ENCODE peak calls at places on chromosomes 11 and 22, in nine cellular contexts. C is AG04449, H is body of pancreas, Z is fibroblast of the aortic adventitia, R is dorsolateral prefrontal cortex, F is uterus, B is lung, K is fibroblast of lung, Q is astrocyte of the cerebellum. V is an unnamed sample.

GRCh38 chr11:121035169-121035755 is 11.4 kb downstream of the TBCEL start:
- DNase-seq in R (no peak), F (no peak), B (no peak), H (no peak), K (no peak), Q (no peak), Z (no peak), C (no peak), V (no peak)

GRCh38 chr22:48118654-48119053 is 1356.2 kb downstream of the TBC1D22A start:
- DNase-seq in Z (no peak), C (no peak), Q (no peak), K (no peak), H (no peak), R (no peak), B (no peak), F (no peak), V (no peak)

GRCh38 chr22:49015993-49016908 is 811.4 kb downstream of the BRD1 start:
- DNase-seq in Z (no peak), Q (no peak), H (no peak), F (no peak), K (no peak), R (peak), C (no peak), B (no peak), V (no peak)

GRCh38 chr11:37571248-37571647 is 973.2 kb upstream of the RAG2 start:
- DNase-seq in B (no peak), C (no peak), H (no peak), K (peak), F (no peak), Z (no peak), Q (no peak), R (no peak), V (no peak)

GRCh38 chr22:35839811-35840739 is 122.4 kb downstream of the APOL5 start:
- DNase-seq in Q (peak), F (peak), K (peak), Z (peak), B (peak), H (peak), C (peak), R (peak), V (peak)

GRCh38 chr22:45877651-45878050 is 99.3 kb downstream of the WNT7B start:
- DNase-seq in C (no peak), F (peak), Q (no peak), B (no peak), H (no peak), R (peak), Z (no peak), K (no peak), V (no peak)

GRCh38 chr11:73271936-73272679 is at the start of gene P2RY6:
- DNase-seq in H (no peak), Q (no peak), Z (peak), C (peak), F (no peak), B (no peak), K (peak), R (peak), V (peak)

GRCh38 chr11:7691759-7692334 is 14.4 kb downstream of the OVCH2 start:
- DNase-seq in K (peak), H (no peak), C (no peak), F (no peak), R (no peak), Z (peak), Q (no peak), B (no peak), V (peak)

GRCh38 chr11:89321401-89321800 is 143.7 kb downstream of the TYR start:
- DNase-seq in H (no peak), B (no peak), K (no peak), R (no peak), Z (no peak), Q (no peak), C (no peak), F (no peak), V (no peak)

GRCh38 chr22:38628444-38628843 is 27.7 kb downstream of the FAM227A start:
- DNase-seq in R (no peak), F (no peak), Z (no peak), K (no peak), Q (no peak), B (no peak), H (no peak), C (no peak), V (no peak)

GRCh38 chr11:86978756-86979608 is 23.8 kb upstream of the FZD4 start:
- DNase-seq in R (no peak), C (no peak), F (no peak), H (no peak), K (no peak), B (no peak), Q (peak), Z (peak), V (peak)

GRCh38 chr22:39148024-39148726 is 4.3 kb downstream of the CBX7 start:
- DNase-seq in H (no peak), Z (no peak), K (no peak), Q (no peak), B (no peak), C (no peak), R (no peak), F (no peak), V (no peak)

GRCh38 chr11:92601048-92601447 is 368.4 kb upstream of the MTNR1B start:
- DNase-seq in C (no peak), H (no peak), K (no peak), B (no peak), R (no peak), Z (no peak), F (no peak), Q (no peak), V (no peak)

GRCh38 chr11:132220464-132220863 is 850.0 kb downstream of the NTM start:
- DNase-seq in Z (peak), K (peak), Q (peak), C (peak), H (no peak), B (no peak), R (no peak), F (no peak), V (peak)

GRCh38 chr22:30392661-30393321 is 4.0 kb upstream of the SEC14L2 start:
- DNase-seq in R (no peak), Q (no peak), F (no peak), B (no peak), K (no peak), C (no peak), Z (no peak), H (no peak), V (no peak)

GRCh38 chr11:14578551-14578956 is 58.4 kb upstream of the PSMA1 start:
- DNase-seq in K (peak), R (no peak), H (no peak), Z (peak), Q (no peak), C (no peak), B (peak), F (no peak), V (peak)

GRCh38 chr11:22690245-22690644 is 23.8 kb downstream of the GAS2 start:
- DNase-seq in B (no peak), C (no peak), Z (no peak), K (no peak), R (no peak), F (no peak), Q (no peak), H (no peak), V (no peak)

GRCh38 chr22:23689414-23689813 is 1.4 kb upstream of the RGL4 start:
- DNase-seq in B (no peak), C (no peak), H (no peak), Z (no peak), F (no peak), Q (no peak), R (no peak), K (no peak), V (no peak)

GRCh38 chr22:31945478-31945815 is 1.1 kb downstream of the YWHAH start:
- DNase-seq in B (no peak), Z (no peak), H (peak), K (no peak), R (no peak), F (no peak), C (no peak), Q (no peak), V (no peak)

GRCh38 chr22:28442951-28443876 is 236.4 kb downstream of the TTC28 start:
- DNase-seq in C (no peak), K (peak), B (peak), Q (peak), Z (peak), R (peak), H (peak), F (peak), V (peak)

GRCh38 chr22:30605449-30606110 is 1.4 kb upstream of the TCN2 start:
- DNase-seq in Z (peak), B (peak), K (peak), H (peak), F (peak), R (peak), Q (no peak), C (no peak), V (peak)

GRCh38 chr11:83508804-83509203 is 222.6 kb upstream of the CCDC90B start:
- DNase-seq in F (no peak), R (no peak), Q (no peak), B (no peak), K (no peak), H (no peak), Z (no peak), C (no peak), V (no peak)

GRCh38 chr22:50008151-50009040 is 4.2 kb downstream of the IL17REL start:
- DNase-seq in F (no peak), Q (no peak), R (no peak), H (no peak), K (no peak), Z (no peak), C (no peak), B (no peak), V (no peak)

GRCh38 chr11:129192150-129192549 is at the start of gene ARHGAP32:
- DNase-seq in K (no peak), Q (no peak), B (no peak), H (no peak), R (no peak), F (no peak), Z (no peak), C (no peak), V (no peak)

GRCh38 chr11:129191649-129192048 is 476 bp downstream of the ARHGAP32 start:
- DNase-seq in B (no peak), R (no peak), Z (no peak), K (no peak), H (no peak), F (no peak), Q (no peak), C (no peak), V (no peak)

GRCh38 chr11:129190087-129190486 is 2.0 kb downstream of the ARHGAP32 start:
- DNase-seq in Z (no peak), K (no peak), B (no peak), C (no peak), F (no peak), R (no peak), H (no peak), Q (no peak), V (peak)

DNA sequence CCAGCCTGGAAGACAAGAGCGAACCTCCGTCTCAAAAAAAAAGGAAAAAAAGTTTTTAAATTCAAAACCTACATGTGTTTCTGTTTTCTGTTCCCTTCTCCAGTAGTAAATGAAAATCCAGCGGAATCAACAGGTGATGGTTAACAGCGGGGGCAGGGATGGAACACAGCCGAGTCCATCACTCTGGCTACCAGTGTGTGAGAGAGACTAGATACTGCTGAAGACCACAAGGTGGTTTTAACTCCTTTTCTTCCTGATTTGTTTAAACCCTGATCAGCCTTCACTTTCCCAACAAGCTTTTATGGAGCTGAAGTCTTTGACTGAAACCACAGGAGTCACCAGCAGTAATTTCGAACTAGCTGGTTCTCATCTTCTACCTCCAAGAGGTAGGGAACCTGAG is 3.6 kb upstream of the ARHGAP32 start:
- DNase-seq in R (no peak), C (no peak), K (no peak), H (no peak), F (no peak), B (no peak), Q (no peak), Z (no peak), V (no peak)
- TF ChIP-seq CTCF in R (no peak), C (no peak), K (no peak), H (no peak), F (no peak), B (no peak), Q (no peak), Z (no peak), V (no peak)

GRCh38 chr11:109071712-109072524 is 350.1 kb upstream of the C11orf87 start:
- DNase-seq in C (no peak), B (no peak), R (no peak), Z (peak), H (peak), F (peak), K (peak), Q (peak), V (peak)
- TF ChIP-seq CTCF in C (no peak), B (no peak), R (no peak), Z (no peak), H (no peak), F (no peak), K (no peak), Q (no peak), V (no peak)

GRCh38 chr11:123562166-123562565 is 92.3 kb downstream of the SCN3B start:
- DNase-seq in K (no peak), Z (no peak), R (no peak), Q (no peak), F (no peak), H (peak), C (no peak), B (no peak), V (no peak)

GRCh38 chr11:123561046-123561781 is 93.2 kb downstream of the SCN3B start:
- DNase-seq in Q (no peak), B (no peak), H (peak), C (no peak), R (peak), Z (peak), K (peak), F (peak), V (peak)

GRCh38 chr11:123564225-123564624 is 90.2 kb downstream of the SCN3B start:
- DNase-seq in Z (no peak), R (no peak), C (no peak), F (no peak), K (no peak), B (no peak), H (no peak), Q (no peak), V (no peak)

GRCh38 chr11:123560001-123560400 is 94.4 kb downstream of the SCN3B start:
- DNase-seq in Q (no peak), B (no peak), R (peak), C (peak), H (peak), Z (peak), K (peak), F (peak), V (peak)

DNA sequence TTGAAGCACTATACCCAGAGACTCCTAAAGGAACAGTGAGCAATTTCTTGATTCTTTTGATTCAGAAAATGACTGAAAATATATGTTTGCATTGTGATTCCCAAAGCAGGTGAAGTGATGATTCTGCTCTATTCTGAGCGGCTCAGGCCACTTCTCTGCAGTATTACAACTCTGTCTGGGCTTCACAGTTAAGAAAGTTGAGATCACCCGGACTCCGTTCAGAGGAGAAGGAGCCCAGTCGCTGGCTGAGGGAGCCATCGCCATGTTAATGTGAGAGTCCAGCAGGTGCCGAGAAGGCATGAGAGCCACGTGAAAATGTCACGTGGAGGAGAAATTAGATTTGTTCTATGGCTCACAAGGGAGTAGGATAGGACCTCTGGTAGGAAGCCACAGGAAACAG is 91.6 kb downstream of the SCN3B start:
- DNase-seq in Q (no peak), H (no peak), K (no peak), R (no peak), B (no peak), F (no peak), Z (no peak), C (no peak), V (no peak)
- TF ChIP-seq CTCF in Q (no peak), H (no peak), K (no peak), R (no peak), B (no peak), F (no peak), Z (no peak), C (no peak), V (no peak)

DNA sequence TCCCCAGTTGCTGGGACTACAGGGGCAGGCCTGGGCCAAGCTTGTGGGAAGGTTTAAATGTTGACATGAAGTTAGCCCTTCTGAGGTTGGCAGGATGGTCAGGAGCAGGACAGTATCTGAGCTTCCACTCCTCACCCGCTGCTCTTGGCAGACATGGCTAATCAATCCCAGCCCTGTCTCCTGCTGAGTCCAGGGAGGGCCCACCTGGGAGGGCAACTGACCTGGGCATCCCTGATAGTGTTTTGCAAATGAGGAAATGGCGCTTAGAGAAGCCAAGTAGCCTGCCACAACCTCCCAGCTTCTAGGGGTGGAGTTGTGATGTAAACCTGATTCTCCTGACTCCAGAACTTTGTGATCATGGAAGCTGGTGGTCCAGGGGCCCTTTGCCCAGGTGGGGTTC is 16.7 kb downstream of the FLRT1 start:
- DNase-seq in R (no peak), Z (no peak), H (no peak), F (no peak), B (no peak), Q (no peak), C (no peak), K (no peak), V (no peak)
- TF ChIP-seq CTCF in R (no peak), Z (no peak), H (no peak), F (no peak), B (no peak), Q (no peak), C (no peak), K (no peak), V (no peak)

GRCh38 chr11:94876645-94877445 is 96.5 kb downstream of the CWC15 start:
- DNase-seq in R (peak), Q (peak), B (peak), F (peak), Z (peak), H (peak), C (peak), K (peak), V (peak)
- TF ChIP-seq CTCF in R (no peak), Q (peak), B (no peak), F (peak), Z (peak), H (no peak), C (peak), K (peak), V (peak)

GRCh38 chr11:69796063-69796462 is 20.9 kb upstream of the FGF4 start:
- DNase-seq in Z (no peak), Q (no peak), F (no peak), H (no peak), C (no peak), K (no peak), R (no peak), B (no peak), V (no peak)

GRCh38 chr11:69797737-69798528 is 21.3 kb downstream of the FGF3 start:
- DNase-seq in C (no peak), K (no peak), R (no peak), H (no peak), F (no peak), Q (no peak), B (no peak), Z (no peak), V (no peak)

GRCh38 chr11:69799582-69799981 is 19.6 kb downstream of the FGF3 start:
- DNase-seq in Q (no peak), H (no peak), K (peak), F (no peak), Z (peak), R (no peak), C (no peak), B (no peak), V (peak)

GRCh38 chr11:69799097-69799496 is 20.1 kb downstream of the FGF3 start:
- DNase-seq in Z (no peak), R (no peak), H (no peak), Q (no peak), F (no peak), C (no peak), B (no peak), K (no peak), V (no peak)

GRCh38 chr11:69797156-69797555 is 22.0 kb upstream of the FGF4 start:
- DNase-seq in B (no peak), H (no peak), C (no peak), R (no peak), F (no peak), Q (no peak), Z (no peak), K (no peak), V (no peak)
- TF ChIP-seq CTCF in B (no peak), H (no peak), C (no peak), R (no peak), F (no peak), Q (no peak), Z (no peak), K (no peak), V (peak)

DNA sequence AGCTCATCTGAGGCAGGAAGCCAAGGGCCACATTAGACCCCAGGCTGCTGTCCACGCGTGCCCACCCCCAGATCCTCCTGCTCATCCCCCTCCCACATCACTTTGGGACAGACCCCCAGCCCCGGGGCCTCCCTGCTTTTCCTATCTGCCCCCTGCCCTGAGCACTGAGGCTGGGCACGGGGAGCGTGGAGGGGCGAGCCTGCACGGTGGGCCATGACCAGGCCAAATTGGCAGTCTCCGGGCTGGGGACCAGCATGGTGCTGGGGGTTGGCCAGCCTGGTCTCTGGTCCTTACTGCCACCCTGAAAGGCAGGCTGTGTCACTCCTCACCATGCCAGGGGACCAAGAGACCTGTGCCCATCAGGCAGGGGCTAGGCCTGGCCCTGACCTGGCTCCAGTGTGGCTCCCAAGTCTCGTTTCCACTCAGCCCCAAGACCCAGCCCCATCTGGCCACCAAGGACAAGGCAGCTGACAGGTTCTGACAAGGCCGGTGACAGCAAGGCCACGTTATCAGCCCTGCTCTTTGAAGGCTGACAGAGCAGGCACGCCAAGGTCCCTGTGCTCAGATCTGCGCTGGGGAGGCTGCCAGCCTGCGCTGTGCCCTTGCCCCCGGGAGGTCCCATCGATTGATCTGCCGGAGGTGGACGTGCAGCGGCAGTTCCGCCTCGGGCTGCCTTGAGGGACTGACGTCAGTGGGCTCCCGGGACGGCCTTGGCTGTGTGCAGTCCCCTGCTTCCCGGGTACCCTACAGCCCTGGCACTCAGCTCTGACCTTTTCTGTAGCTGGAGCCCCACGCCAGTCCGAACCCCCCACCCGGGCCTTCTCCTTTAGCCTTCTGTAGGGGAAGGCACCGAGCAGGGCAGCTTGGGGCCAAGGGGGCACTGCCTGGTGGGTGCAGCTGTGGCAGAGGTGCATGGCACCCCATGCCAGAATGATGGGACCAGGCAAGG is 3.6 kb downstream of the TNNI2 start:
- DNase-seq in B (no peak), C (no peak), Z (no peak), Q (no peak), K (no peak), F (no peak), R (no peak), H (peak), V (no peak)
- TF ChIP-seq CTCF in B (no peak), C (no peak), Z (no peak), Q (no peak), K (no peak), F (no peak), R (no peak), H (no peak), V (no peak)

DNA sequence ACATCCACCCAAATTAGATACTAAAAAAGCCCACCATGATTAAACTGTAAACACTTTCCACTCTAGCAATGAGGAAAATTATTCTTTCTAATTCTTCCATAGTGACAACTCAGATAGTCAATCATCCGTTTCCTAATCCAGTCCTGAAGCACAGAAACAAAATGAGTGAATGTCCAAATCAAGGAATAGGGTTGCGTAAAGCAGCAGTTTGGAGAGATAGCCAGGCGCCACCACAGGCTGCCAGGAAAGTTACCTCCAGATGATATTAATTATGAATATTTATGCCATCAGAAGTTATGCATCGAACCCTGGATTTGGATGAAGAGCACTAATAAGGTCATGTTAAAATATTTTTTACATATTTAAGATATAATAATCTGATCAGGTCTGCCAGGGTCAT is 63.2 kb downstream of the ETS1 start:
- DNase-seq in H (no peak), B (no peak), R (no peak), K (no peak), Z (no peak), F (no peak), C (no peak), Q (no peak), V (no peak)
- TF ChIP-seq CTCF in H (no peak), B (no peak), R (no peak), K (no peak), Z (no peak), F (no peak), C (no peak), Q (no peak), V (peak)